ENCODE peak calls at places on chromosomes 6 and 20, in five cellular contexts. M is occipital lobe, A is T-cell, D is NCI-H2029, Q is cardiac fibroblast. I is an unnamed sample.
A peak's percentile ranks its signal among the peaks of the same experiment; 100 is the strongest.

GRCh38 chr6:69220293-69220847 is 576.4 kb downstream of the LMBRD1 start:
- DNase-seq in M (no peak), A (no peak), D (no peak), Q (no peak), I (no peak)

GRCh38 chr6:127966616-127967015 is 65.8 kb upstream of the THEMIS start:
- DNase-seq in M (no peak), A (no peak), D (no peak), Q (no peak), I (no peak)

GRCh38 chr20:50144362-50144761 is 9.2 kb downstream of the PEDS1 start:
- DNase-seq in M (no peak), A (no peak), D (no peak), Q (peak; percentile 100), I (peak; percentile 62)

GRCh38 chr6:107491059-107491609 is 1.2 kb downstream of the SOBP start:
- DNase-seq in M (peak; percentile 38), A (no peak), D (no peak), Q (peak; percentile 56), I (peak; percentile 48)

GRCh38 chr6:45021652-45022051 is 306.5 kb upstream of the RUNX2 start:
- DNase-seq in M (no peak), A (no peak), D (no peak), Q (peak; percentile 42), I (no peak)

GRCh38 chr6:79369026-79369425 is 134.5 kb upstream of the HMGN3 start:
- DNase-seq in M (no peak), A (no peak), D (no peak), Q (no peak), I (no peak)

GRCh38 chr20:49115565-49115964 is 69.5 kb downstream of the CSE1L start:
- DNase-seq in M (no peak), A (no peak), D (no peak), Q (no peak), I (no peak)

GRCh38 chr6:4155848-4156466 is 20.6 kb upstream of the ECI2 start:
- DNase-seq in M (peak; percentile 46), A (peak; percentile 60), D (peak; percentile 82), Q (peak; percentile 91), I (peak; percentile 94)

GRCh38 chr6:4413073-4413472 is 277.7 kb upstream of the ECI2 start:
- DNase-seq in M (no peak), A (no peak), D (no peak), Q (peak; percentile 84), I (no peak)

GRCh38 chr6:3022765-3023662 is 23.3 kb downstream of the NQO2 start:
- DNase-seq in M (no peak), A (no peak), D (no peak), Q (peak; percentile 34), I (peak; percentile 28)

GRCh38 chr20:50488236-50488806 is 21.9 kb upstream of the PTPN1 start:
- DNase-seq in M (no peak), A (no peak), D (no peak), Q (peak; percentile 58), I (no peak)

GRCh38 chr6:161418458-161418945 is 144.6 kb upstream of the AGPAT4 start:
- DNase-seq in M (peak; percentile 13), A (no peak), D (peak; percentile 40), Q (peak; percentile 94), I (peak; percentile 90)

GRCh38 chr6:42204768-42205282 is 10.1 kb upstream of the GUCA1B start:
- DNase-seq in M (no peak), A (no peak), D (no peak), Q (no peak), I (no peak)

GRCh38 chr6:109892451-109893435 is 85.4 kb upstream of the GPR6 start:
- DNase-seq in M (no peak), A (no peak), D (peak; percentile 92), Q (no peak), I (no peak)

GRCh38 chr6:31267504-31268371 is 4.2 kb downstream of the HLA-C start:
- DNase-seq in M (no peak), A (peak; percentile 27), D (no peak), Q (no peak), I (no peak)

GRCh38 chr6:35496036-35496850 is 636 bp downstream of the TEAD3 start:
- DNase-seq in M (no peak), A (no peak), D (no peak), Q (peak; percentile 54), I (no peak)

GRCh38 chr6:154847318-154847717 is 114.1 kb downstream of the SCAF8 start:
- DNase-seq in M (no peak), A (no peak), D (no peak), Q (no peak), I (no peak)

GRCh38 chr6:144778773-144779531 is 493.8 kb downstream of the UTRN start:
- DNase-seq in M (no peak), A (no peak), D (no peak), Q (no peak), I (no peak)

GRCh38 chr20:58219342-58219700 is 9.1 kb downstream of the ANKRD60 start:
- DNase-seq in M (no peak), A (no peak), D (no peak), Q (peak; percentile 78), I (peak; percentile 30)

GRCh38 chr20:4047614-4048013 is 32.3 kb upstream of the RNF24 start:
- DNase-seq in M (no peak), A (no peak), D (no peak), Q (no peak), I (no peak)

GRCh38 chr6:79949235-79949634 is 1.9 kb upstream of the ELOVL4 start:
- DNase-seq in M (no peak), A (peak; percentile 41), D (peak; percentile 92), Q (peak; percentile 79), I (peak; percentile 87)

GRCh38 chr6:13526718-13527668 is 39.6 kb upstream of the GFOD1 start:
- DNase-seq in M (no peak), A (peak; percentile 45), D (peak; percentile 87), Q (peak; percentile 40), I (peak; percentile 95)

GRCh38 chr6:2891768-2892170 is 11.3 kb downstream of the SERPINB9 start:
- DNase-seq in M (peak; percentile 33), A (peak; percentile 78), D (peak; percentile 82), Q (no peak), I (no peak)

GRCh38 chr6:37272834-37273566 is 15.1 kb upstream of the TMEM217 start:
- DNase-seq in M (no peak), A (no peak), D (no peak), Q (no peak), I (no peak)

GRCh38 chr20:41139227-41140093 is 2.1 kb downstream of the PLCG1 start:
- DNase-seq in M (no peak), A (no peak), D (no peak), Q (no peak), I (no peak)

GRCh38 chr6:30265166-30265565 is 52.0 kb upstream of the TRIM26 start:
- DNase-seq in M (no peak), A (no peak), D (no peak), Q (no peak), I (no peak)

GRCh38 chr6:390914-391558 is 516 bp upstream of the IRF4 start:
- DNase-seq in M (no peak), A (no peak), D (no peak), Q (peak; percentile 19), I (no peak)

GRCh38 chr6:149331871-149332270 is 14.4 kb downstream of the TAB2 start:
- DNase-seq in M (no peak), A (no peak), D (no peak), Q (peak; percentile 27), I (no peak)

GRCh38 chr20:478010-478948 is 15.9 kb upstream of the TBC1D20 start:
- DNase-seq in M (no peak), A (no peak), D (no peak), Q (peak; percentile 88), I (no peak)

GRCh38 chr6:15677822-15678221 is 15.0 kb upstream of the DTNBP1 start:
- DNase-seq in M (no peak), A (no peak), D (no peak), Q (no peak), I (no peak)

GRCh38 chr20:33693741-33694645 is 7.8 kb upstream of the E2F1 start:
- DNase-seq in M (peak; percentile 46), A (no peak), D (no peak), Q (no peak), I (no peak)

GRCh38 chr6:25006565-25007001 is 70.8 kb upstream of the RIPOR2 start:
- DNase-seq in M (no peak), A (peak; percentile 22), D (peak; percentile 78), Q (peak; percentile 85), I (peak; percentile 72)

GRCh38 chr6:46144270-46144669 is 14.5 kb downstream of the ENPP4 start:
- DNase-seq in M (no peak), A (no peak), D (no peak), Q (no peak), I (no peak)

GRCh38 chr20:6685181-6685582 is 82.3 kb upstream of the BMP2 start:
- DNase-seq in M (no peak), A (no peak), D (no peak), Q (peak; percentile 61), I (peak; percentile 73)

GRCh38 chr20:24437322-24438090 is 31.9 kb upstream of the SYNDIG1 start:
- DNase-seq in M (no peak), A (no peak), D (peak; percentile 5), Q (no peak), I (no peak)

I was measured in dermis blood vessel endothelial cell.